ENCODE peak calls at places on chromosomes 12 and 14, in five cellular contexts. One of them, this sample, is unnamed.

GRCh38 chr12:75481774-75482173 is 1.2 kb downstream of the GLIPR1 start:
- DNase-seq in IMR-90: peak; percentile 79
- DNase-seq in adrenal gland: no peak
- DNase-seq in neuronal stem cell: no peak
- DNase-seq in colonic mucosa: no peak
- DNase-seq in this sample: peak; percentile 13

GRCh38 chr14:95156153-95156764 is 1.1 kb downstream of the DICER1 start:
- DNase-seq in IMR-90: peak; percentile 25
- DNase-seq in adrenal gland: no peak
- DNase-seq in neuronal stem cell: no peak
- DNase-seq in colonic mucosa: peak; percentile 41
- DNase-seq in this sample: no peak

GRCh38 chr12:22719745-22720144 is 94.8 kb downstream of the ETNK1 start:
- DNase-seq in IMR-90: no peak
- DNase-seq in adrenal gland: no peak
- DNase-seq in neuronal stem cell: no peak
- DNase-seq in colonic mucosa: no peak
- DNase-seq in this sample: no peak

GRCh38 chr12:31089072-31089471 is 15.4 kb downstream of the DDX11 start:
- DNase-seq in IMR-90: no peak
- DNase-seq in adrenal gland: no peak
- DNase-seq in neuronal stem cell: no peak
- DNase-seq in colonic mucosa: no peak
- DNase-seq in this sample: no peak

GRCh38 chr12:77510985-77511384 is 319.7 kb upstream of the NAV3 start:
- DNase-seq in IMR-90: no peak
- DNase-seq in adrenal gland: no peak
- DNase-seq in neuronal stem cell: no peak
- DNase-seq in colonic mucosa: no peak
- DNase-seq in this sample: no peak

GRCh38 chr14:53042480-53042879 is 91.6 kb upstream of the FERMT2 start:
- DNase-seq in IMR-90: peak; percentile 47
- DNase-seq in adrenal gland: no peak
- DNase-seq in neuronal stem cell: no peak
- DNase-seq in colonic mucosa: no peak
- DNase-seq in this sample: no peak

GRCh38 chr12:27979145-27979544 is 6.6 kb upstream of the PTHLH start:
- DNase-seq in IMR-90: peak; percentile 48
- DNase-seq in adrenal gland: no peak
- DNase-seq in neuronal stem cell: no peak
- DNase-seq in colonic mucosa: no peak
- DNase-seq in this sample: no peak

GRCh38 chr14:99234366-99234765 is 37.6 kb downstream of the BCL11B start:
- DNase-seq in IMR-90: no peak
- DNase-seq in adrenal gland: no peak
- DNase-seq in neuronal stem cell: no peak
- DNase-seq in colonic mucosa: no peak
- DNase-seq in this sample: no peak

GRCh38 chr12:79451365-79451764 is 239.4 kb downstream of the PAWR start:
- DNase-seq in IMR-90: no peak
- DNase-seq in adrenal gland: no peak
- DNase-seq in neuronal stem cell: no peak
- DNase-seq in colonic mucosa: no peak
- DNase-seq in this sample: no peak

GRCh38 chr12:9961106-9961505 is 10.1 kb upstream of the CLEC12A start:
- DNase-seq in IMR-90: no peak
- DNase-seq in adrenal gland: no peak
- DNase-seq in neuronal stem cell: no peak
- DNase-seq in colonic mucosa: no peak
- DNase-seq in this sample: no peak

GRCh38 chr12:5343711-5344110 is 88.2 kb upstream of the NTF3 start:
- DNase-seq in IMR-90: no peak
- DNase-seq in adrenal gland: no peak
- DNase-seq in neuronal stem cell: no peak
- DNase-seq in colonic mucosa: no peak
- DNase-seq in this sample: no peak

GRCh38 chr12:7797698-7798398 is 8.6 kb downstream of the NANOG start:
- DNase-seq in IMR-90: peak; percentile 3
- DNase-seq in adrenal gland: peak; percentile 56
- DNase-seq in neuronal stem cell: no peak
- DNase-seq in colonic mucosa: no peak
- DNase-seq in this sample: peak; percentile 10

GRCh38 chr14:100664841-100665425 is 61.8 kb upstream of the DLK1 start:
- DNase-seq in IMR-90: peak; percentile 73
- DNase-seq in adrenal gland: peak; percentile 86
- DNase-seq in neuronal stem cell: no peak
- DNase-seq in colonic mucosa: peak; percentile 47
- DNase-seq in this sample: peak; percentile 56

GRCh38 chr12:33429468-33429867 is 10.2 kb downstream of the SYT10 start:
- DNase-seq in IMR-90: no peak
- DNase-seq in adrenal gland: no peak
- DNase-seq in neuronal stem cell: no peak
- DNase-seq in colonic mucosa: no peak
- DNase-seq in this sample: no peak

GRCh38 chr12:21972055-21972454 is 30.8 kb upstream of the ABCC9 start:
- DNase-seq in IMR-90: peak; percentile 34
- DNase-seq in adrenal gland: no peak
- DNase-seq in neuronal stem cell: no peak
- DNase-seq in colonic mucosa: no peak
- DNase-seq in this sample: no peak

GRCh38 chr14:106518054-106518943 is 991.9 kb downstream of the TMEM121 start:
- DNase-seq in IMR-90: no peak
- DNase-seq in adrenal gland: peak; percentile 31
- DNase-seq in neuronal stem cell: no peak
- DNase-seq in colonic mucosa: peak; percentile 52
- DNase-seq in this sample: peak; percentile 3

GRCh38 chr12:24109381-24110039 is 160.0 kb upstream of the SOX5 start:
- DNase-seq in IMR-90: peak; percentile 32
- DNase-seq in adrenal gland: no peak
- DNase-seq in neuronal stem cell: no peak
- DNase-seq in colonic mucosa: no peak
- DNase-seq in this sample: no peak

GRCh38 chr12:18320036-18320617 is 58.8 kb downstream of the PIK3C2G start:
- DNase-seq in IMR-90: peak; percentile 69
- DNase-seq in adrenal gland: peak; percentile 41
- DNase-seq in neuronal stem cell: peak; percentile 61
- DNase-seq in colonic mucosa: no peak
- DNase-seq in this sample: peak; percentile 57

GRCh38 chr14:51139221-51139681 is 44.3 kb upstream of the TRIM9 start:
- DNase-seq in IMR-90: no peak
- DNase-seq in adrenal gland: peak; percentile 32
- DNase-seq in neuronal stem cell: no peak
- DNase-seq in colonic mucosa: peak; percentile 44
- DNase-seq in this sample: no peak

GRCh38 chr14:71437870-71438269 is 494.4 kb upstream of the RGS6 start:
- DNase-seq in IMR-90: peak; percentile 17
- DNase-seq in adrenal gland: no peak
- DNase-seq in neuronal stem cell: no peak
- DNase-seq in colonic mucosa: no peak
- DNase-seq in this sample: no peak

GRCh38 chr12:68775121-68775520 is 29.1 kb downstream of the SLC35E3 start:
- DNase-seq in IMR-90: no peak
- DNase-seq in adrenal gland: no peak
- DNase-seq in neuronal stem cell: no peak
- DNase-seq in colonic mucosa: no peak
- DNase-seq in this sample: no peak

GRCh38 chr12:46089414-46090162 is 99.2 kb upstream of the SCAF11 start:
- DNase-seq in IMR-90: no peak
- DNase-seq in adrenal gland: no peak
- DNase-seq in neuronal stem cell: no peak
- DNase-seq in colonic mucosa: no peak
- DNase-seq in this sample: no peak

GRCh38 chr14:80393766-80394165 is 182.5 kb upstream of the DIO2 start:
- DNase-seq in IMR-90: peak; percentile 8
- DNase-seq in adrenal gland: no peak
- DNase-seq in neuronal stem cell: no peak
- DNase-seq in colonic mucosa: no peak
- DNase-seq in this sample: no peak

GRCh38 chr12:107322063-107322462 is 228.7 kb upstream of the CRY1 start:
- DNase-seq in IMR-90: no peak
- DNase-seq in adrenal gland: no peak
- DNase-seq in neuronal stem cell: no peak
- DNase-seq in colonic mucosa: no peak
- DNase-seq in this sample: no peak

GRCh38 chr12:118357327-118358007 is 15.2 kb downstream of the TAOK3 start:
- DNase-seq in IMR-90: peak; percentile 65
- DNase-seq in adrenal gland: peak; percentile 69
- DNase-seq in neuronal stem cell: no peak
- DNase-seq in colonic mucosa: peak; percentile 71
- DNase-seq in this sample: no peak

GRCh38 chr14:64510825-64511679 is 6.5 kb downstream of the ZBTB1 start:
- DNase-seq in IMR-90: peak; percentile 73
- DNase-seq in adrenal gland: peak; percentile 82
- DNase-seq in neuronal stem cell: peak; percentile 64
- DNase-seq in colonic mucosa: peak; percentile 83
- DNase-seq in this sample: peak; percentile 12

GRCh38 chr14:62213516-62213915 is 451.3 kb downstream of the SNAPC1 start:
- DNase-seq in IMR-90: peak; percentile 83
- DNase-seq in adrenal gland: no peak
- DNase-seq in neuronal stem cell: no peak
- DNase-seq in colonic mucosa: no peak
- DNase-seq in this sample: peak; percentile 13

GRCh38 chr14:50647753-50648152 is 20.4 kb downstream of the SAV1 start:
- DNase-seq in IMR-90: peak; percentile 80
- DNase-seq in adrenal gland: no peak
- DNase-seq in neuronal stem cell: no peak
- DNase-seq in colonic mucosa: no peak
- DNase-seq in this sample: no peak

GRCh38 chr12:113299619-113300237 is 35.2 kb downstream of the SLC8B1 start:
- DNase-seq in IMR-90: peak; percentile 73
- DNase-seq in adrenal gland: peak; percentile 87
- DNase-seq in neuronal stem cell: no peak
- DNase-seq in colonic mucosa: peak; percentile 33
- DNase-seq in this sample: peak; percentile 90

GRCh38 chr14:85852900-85853299 is 323.0 kb downstream of the FLRT2 start:
- DNase-seq in IMR-90: no peak
- DNase-seq in adrenal gland: no peak
- DNase-seq in neuronal stem cell: no peak
- DNase-seq in colonic mucosa: no peak
- DNase-seq in this sample: no peak

GRCh38 chr12:7373226-7373625 is 69.4 kb downstream of the ACSM4 start:
- DNase-seq in IMR-90: no peak
- DNase-seq in adrenal gland: no peak
- DNase-seq in neuronal stem cell: no peak
- DNase-seq in colonic mucosa: no peak
- DNase-seq in this sample: no peak

GRCh38 chr14:69615471-69616407 is 4.3 kb downstream of the SUSD6 start:
- DNase-seq in IMR-90: peak; percentile 84
- DNase-seq in adrenal gland: peak; percentile 88
- DNase-seq in neuronal stem cell: no peak
- DNase-seq in colonic mucosa: peak; percentile 52
- DNase-seq in this sample: peak; percentile 42

GRCh38 chr14:103085106-103086091 is 1.4 kb downstream of the LBHD2 start:
- DNase-seq in IMR-90: no peak
- DNase-seq in adrenal gland: no peak
- DNase-seq in neuronal stem cell: no peak
- DNase-seq in colonic mucosa: no peak
- DNase-seq in this sample: no peak

GRCh38 chr14:91510171-91511013 is at the start of gene PPP4R3A:
- DNase-seq in IMR-90: peak; percentile 98
- DNase-seq in adrenal gland: peak; percentile 95
- DNase-seq in neuronal stem cell: peak; percentile 94
- DNase-seq in colonic mucosa: peak; percentile 93
- DNase-seq in this sample: peak; percentile 95

DNA sequence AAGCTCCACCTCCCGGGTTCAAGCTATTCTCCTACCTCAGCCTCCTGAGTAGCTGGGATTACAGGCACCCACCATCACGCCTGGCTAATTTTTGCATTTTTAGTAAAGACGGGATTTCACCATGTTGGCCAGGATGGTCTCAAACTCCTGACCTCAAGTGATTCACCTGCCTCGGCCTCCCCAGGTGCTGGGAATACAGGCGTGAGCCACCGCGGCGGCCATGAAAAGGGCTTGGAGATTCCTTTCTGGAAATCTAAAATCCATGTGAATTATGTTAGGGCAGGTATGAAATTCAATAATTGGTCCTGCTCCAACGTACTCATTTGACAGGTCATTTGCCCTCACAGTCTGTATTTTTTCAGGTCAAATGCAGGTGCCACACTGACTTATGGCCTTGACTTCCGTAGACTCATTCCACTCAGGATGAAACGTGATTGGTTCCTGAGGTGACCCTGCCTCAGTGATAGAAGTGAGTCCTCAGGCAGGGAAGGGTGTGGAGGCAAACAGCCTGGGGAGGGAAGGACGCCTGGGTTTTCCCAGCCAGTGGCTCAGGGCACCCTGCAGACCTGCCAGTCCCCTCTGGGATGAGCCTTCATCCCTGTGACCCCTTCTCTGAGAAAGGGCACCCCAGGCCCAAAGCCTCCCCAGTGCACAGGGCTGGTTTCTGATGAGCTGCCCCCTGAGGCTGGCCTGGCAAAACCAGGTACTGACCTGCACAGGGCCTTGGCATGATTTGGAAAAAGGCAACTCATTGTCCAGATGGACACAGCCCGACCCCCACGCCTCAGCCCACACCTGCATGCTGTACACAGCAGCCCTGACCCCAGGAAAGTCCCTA is 48.7 kb downstream of the PSMA6 start:
- DNase-seq in IMR-90: no peak
- DNase-seq in adrenal gland: no peak
- DNase-seq in neuronal stem cell: no peak
- DNase-seq in colonic mucosa: peak; percentile 63
- DNase-seq in this sample: no peak
- H3K4me3 ChIP-seq in IMR-90: no peak overlapping the region
- H3K4me3 ChIP-seq in adrenal gland: no peak overlapping the region
- H3K4me3 ChIP-seq in neuronal stem cell: no peak overlapping the region
- H3K4me3 ChIP-seq in colonic mucosa: no peak overlapping the region
- H3K4me3 ChIP-seq in this sample: no peak overlapping the region

DNA sequence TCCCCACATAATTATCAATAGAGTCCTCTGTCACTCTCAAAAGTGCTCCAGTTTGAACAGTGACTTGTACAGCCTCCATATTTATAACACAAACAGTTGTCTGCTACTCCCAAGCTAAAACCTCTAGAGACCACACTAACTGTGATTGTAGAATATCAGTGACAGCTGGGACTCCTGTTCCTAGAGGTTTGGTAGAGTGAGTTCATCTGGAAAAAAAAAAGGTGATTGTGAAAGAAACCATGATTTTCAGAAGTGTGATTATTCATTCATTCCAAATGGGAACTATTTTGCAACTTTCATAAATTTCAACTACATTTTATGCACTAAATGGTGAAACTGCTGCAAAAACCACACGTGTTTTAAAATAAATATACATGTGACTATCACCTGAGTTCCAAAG is 128.0 kb upstream of the PLXNC1 start:
- DNase-seq in IMR-90: no peak
- DNase-seq in adrenal gland: no peak
- DNase-seq in neuronal stem cell: no peak
- DNase-seq in colonic mucosa: no peak
- DNase-seq in this sample: no peak
- H3K9me3 ChIP-seq in IMR-90: peaks cover 23% of the 10 kb centered on the region
- H3K9me3 ChIP-seq in adrenal gland: no peaks in the 10 kb centered on the region
- H3K9me3 ChIP-seq in neuronal stem cell: peaks cover 6% of the 10 kb centered on the region
- H3K9me3 ChIP-seq in colonic mucosa: no peaks in the 10 kb centered on the region
- H3K9me3 ChIP-seq in this sample: peaks cover 20% of the 10 kb centered on the region

GRCh38 chr14:76136476-76137160 is 15.1 kb upstream of the GPATCH2L start:
- DNase-seq in IMR-90: no peak
- DNase-seq in adrenal gland: no peak
- DNase-seq in neuronal stem cell: no peak
- DNase-seq in colonic mucosa: no peak
- DNase-seq in this sample: no peak
- H3K27me3 ChIP-seq in IMR-90: peaks cover 44% of the 10 kb centered on the region
- H3K27me3 ChIP-seq in adrenal gland: peaks cover 51% of the 10 kb centered on the region
- H3K27me3 ChIP-seq in neuronal stem cell: peaks cover 85% of the 10 kb centered on the region
- H3K27me3 ChIP-seq in colonic mucosa: peaks cover 24% of the 10 kb centered on the region
- H3K27me3 ChIP-seq in this sample: peaks cover 2% of the 10 kb centered on the region

GRCh38 chr12:122166422-122167327 is 7.3 kb downstream of the IL31 start:
- DNase-seq in IMR-90: no peak
- DNase-seq in adrenal gland: no peak
- DNase-seq in neuronal stem cell: no peak
- DNase-seq in colonic mucosa: no peak
- DNase-seq in this sample: no peak
- H3K4me3 ChIP-seq in IMR-90: no peak overlapping the region
- H3K4me3 ChIP-seq in adrenal gland: no peak overlapping the region
- H3K4me3 ChIP-seq in neuronal stem cell: no peak overlapping the region
- H3K4me3 ChIP-seq in colonic mucosa: no peak overlapping the region
- H3K4me3 ChIP-seq in this sample: no peak overlapping the region

This sample was measured in MG63.